ENCODE peak calls at places on chromosomes 4 and X, in ten cellular contexts. J, X, W, P, D, R, K, E, L and T are unnamed samples. For H3K27me3, the result is how much of the 10 kb centered on the place peaks cover.

GRCh38 chr4:75289843-75290616 is 224.2 kb downstream of the RCHY1 start:
- DNase-seq in D (no peak), L (peak), J (no peak), P (no peak), K (no peak), E (peak), X (no peak), W (no peak), R (no peak), T (no peak)

GRCh38 chr4:123976285-123976684 is 579.7 kb downstream of the SPRY1 start:
- DNase-seq in E (no peak), D (no peak), W (peak), L (no peak), J (no peak), R (no peak), K (no peak), X (no peak), P (no peak), T (no peak)

GRCh38 chrX:23394421-23394820 is 59.8 kb downstream of the PTCHD1 start:
- DNase-seq in R (no peak), J (peak), L (no peak), E (no peak), W (no peak), K (no peak), X (no peak), D (no peak), P (no peak), T (no peak)

GRCh38 chrX:84893897-84894296 is 109.8 kb upstream of the APOOL start:
- DNase-seq in L (no peak), R (no peak), J (no peak), D (no peak), X (no peak), P (no peak), E (no peak), K (no peak), W (no peak), T (no peak)

GRCh38 chrX:81259714-81260395 is 58.0 kb downstream of the SH3BGRL start:
- DNase-seq in E (no peak), R (no peak), X (no peak), D (no peak), P (no peak), L (no peak), K (no peak), W (peak), J (no peak), T (no peak)

GRCh38 chrX:68997911-68998310 is 167.3 kb downstream of the PJA1 start:
- DNase-seq in E (no peak), J (peak), X (no peak), P (no peak), R (no peak), W (peak), D (peak), K (peak), L (no peak), T (no peak)

GRCh38 chr4:75726577-75726976 is 2.2 kb downstream of the USO1 start:
- DNase-seq in P (no peak), X (no peak), K (peak), D (no peak), R (no peak), L (no peak), E (no peak), J (no peak), W (peak), T (no peak)

GRCh38 chr4:61312526-61312925 is 112.4 kb downstream of the ADGRL3 start:
- DNase-seq in L (no peak), W (peak), J (no peak), P (no peak), X (no peak), R (no peak), D (no peak), E (no peak), K (no peak), T (no peak)

GRCh38 chr4:113537183-113537977 is 224.2 kb downstream of the CAMK2D start:
- DNase-seq in W (no peak), E (no peak), J (no peak), K (no peak), P (no peak), X (no peak), R (no peak), L (no peak), D (no peak), T (no peak)

DNA sequence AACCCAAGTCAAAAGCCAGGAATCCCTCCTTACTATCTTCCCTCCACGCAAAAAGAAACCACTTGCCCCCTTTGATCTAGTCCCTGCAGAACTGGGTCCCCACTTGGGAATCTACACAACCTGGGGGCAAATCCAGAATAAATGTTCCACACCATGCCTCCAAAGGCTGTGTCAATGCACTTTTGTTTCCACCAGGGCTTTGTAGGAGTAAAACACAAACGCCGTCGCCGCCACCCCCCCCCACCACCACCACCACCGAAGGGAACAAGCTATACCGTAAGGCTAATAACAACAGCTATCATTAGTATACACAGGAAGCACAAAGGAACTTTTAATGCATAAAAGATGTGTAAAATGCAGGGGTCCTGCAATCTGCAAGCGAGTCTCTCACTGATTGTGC is 13.3 kb downstream of the BCOR start:
- DNase-seq in R (no peak), D (no peak), L (no peak), J (no peak), X (no peak), E (no peak), W (no peak), P (no peak), K (no peak), T (no peak)
- H3K4me3 ChIP-seq in R (no peak), D (no peak), L (peak), J (no peak), X (peak), E (no peak), W (no peak), P (no peak), K (no peak), T (no peak)

GRCh38 chr4:144202091-144202490 is 61.6 kb upstream of the GYPA start:
- DNase-seq in X (no peak), W (no peak), L (no peak), E (no peak), K (no peak), R (no peak), J (no peak), D (no peak), P (no peak), T (no peak)
- H3K27me3 ChIP-seq in X (under half), W (under half), L (under half), E (under half), K (under half), R (under half), J (under half), D (under half), P (under half), T (under half)

GRCh38 chr4:6909113-6909969 is at the start of gene TBC1D14:
- DNase-seq in K (peak), J (peak), X (peak), P (peak), W (peak), L (peak), E (peak), D (peak), R (peak), T (peak)
- TF ChIP-seq POLR2A in K (peak), J (no peak), X (peak), P (peak), W (peak), L (peak), E (peak), D (peak), R (no peak), T (peak)

DNA sequence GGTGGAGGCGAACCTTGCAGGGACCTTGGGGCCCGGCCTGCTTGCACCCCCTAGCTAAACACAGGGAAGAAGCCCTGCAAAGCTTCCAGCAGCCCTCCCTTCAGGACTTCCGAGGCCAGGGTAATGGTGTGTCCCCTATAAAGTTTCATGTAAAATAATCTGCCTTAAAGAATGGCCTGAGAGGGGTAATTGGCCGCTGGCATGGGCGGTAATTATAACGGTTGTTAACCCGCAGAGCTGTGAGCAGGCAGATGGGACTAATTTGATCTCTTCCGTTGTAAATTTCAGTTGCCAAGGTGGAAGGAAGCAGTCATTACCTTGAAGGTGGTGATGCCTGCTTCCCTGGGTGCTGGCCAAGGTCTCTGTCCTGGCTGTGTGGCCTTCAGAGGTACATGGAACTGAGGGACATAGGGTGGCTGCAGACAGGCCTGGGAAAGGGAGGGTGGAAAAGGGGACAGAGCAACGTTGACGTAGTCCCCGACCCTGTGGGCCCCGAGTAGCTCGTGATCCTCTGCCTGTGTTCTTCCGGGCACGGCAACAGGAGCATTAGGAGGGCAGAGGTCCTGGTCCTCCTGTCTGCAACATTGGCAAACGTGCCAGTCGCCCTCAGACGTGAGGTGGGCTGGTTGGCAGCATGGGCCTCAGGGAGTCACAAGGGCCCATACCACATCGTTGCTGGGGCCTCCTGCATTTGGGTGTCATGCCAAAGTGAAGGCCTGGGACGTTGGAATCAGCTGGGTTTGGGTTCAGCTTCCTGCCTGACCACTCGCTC is 92.0 kb downstream of the PSAPL1 start:
- DNase-seq in X (no peak), E (no peak), R (peak), K (no peak), J (no peak), L (no peak), P (no peak), D (no peak), W (no peak), T (no peak)
- H3K4me3 ChIP-seq in X (no peak), E (no peak), R (no peak), K (no peak), J (no peak), L (no peak), P (no peak), D (no peak), W (no peak), T (no peak)

GRCh38 chrX:154819771-154820341 is 14.6 kb upstream of the MPP1 start:
- DNase-seq in W (no peak), R (no peak), D (no peak), L (no peak), X (peak), K (no peak), E (no peak), J (no peak), P (peak), T (no peak)
- H3K27me3 ChIP-seq in W (under half), R (under half), D (under half), L (under half), X (under half), K (under half), E (under half), J (under half), P (under half), T (under half)

DNA sequence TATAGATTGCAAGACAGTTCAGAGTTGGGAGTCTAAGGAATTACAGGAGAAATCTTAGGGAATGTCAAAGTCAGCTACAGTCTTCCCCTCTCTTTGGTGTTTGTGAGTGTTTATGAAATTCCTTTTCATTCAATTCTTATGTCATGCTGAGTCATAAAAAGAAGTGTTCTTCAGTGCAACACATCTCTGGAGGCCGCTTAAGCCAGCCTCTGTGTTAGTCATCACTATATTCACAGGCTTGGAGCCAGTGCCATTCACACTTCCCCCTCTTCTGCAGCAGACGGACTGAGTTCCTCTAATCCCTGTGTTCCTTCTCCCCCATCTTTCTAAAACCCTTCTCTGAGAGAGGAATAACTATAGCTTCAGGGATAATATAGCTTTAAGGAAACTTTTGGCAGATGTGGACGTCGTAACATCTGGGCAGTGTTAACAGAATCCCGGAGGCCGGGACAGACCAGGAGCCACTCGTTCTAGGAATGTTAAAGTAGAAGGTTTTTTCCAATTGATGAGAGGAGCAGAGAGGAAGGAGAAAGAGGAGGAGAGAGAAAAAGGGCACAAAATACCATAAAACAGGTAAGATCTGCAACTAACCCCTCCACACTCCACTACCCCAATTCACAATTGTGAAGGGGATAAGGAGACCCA is at the start of gene SRPX2:
- DNase-seq in X (no peak), J (peak), L (no peak), W (peak), P (no peak), K (no peak), R (no peak), E (peak), D (peak), T (no peak)
- TF ChIP-seq POLR2A in X (no peak), J (no peak), L (no peak), W (peak), P (no peak), K (no peak), R (no peak), E (no peak), D (no peak), T (peak)

GRCh38 chrX:15310117-15310516 is 5.3 kb downstream of the ASB11 start:
- DNase-seq in J (peak), R (no peak), D (no peak), W (peak), K (no peak), X (no peak), E (no peak), L (no peak), P (no peak), T (peak)

GRCh38 chrX:15314472-15314871 is 968 bp downstream of the ASB11 start:
- DNase-seq in L (no peak), P (no peak), D (no peak), X (no peak), K (no peak), J (no peak), E (no peak), R (no peak), W (no peak), T (no peak)

GRCh38 chrX:15315509-15315908 is at the start of gene ASB11:
- DNase-seq in R (no peak), J (no peak), P (no peak), D (no peak), E (no peak), W (no peak), K (no peak), X (no peak), L (no peak), T (no peak)

DNA sequence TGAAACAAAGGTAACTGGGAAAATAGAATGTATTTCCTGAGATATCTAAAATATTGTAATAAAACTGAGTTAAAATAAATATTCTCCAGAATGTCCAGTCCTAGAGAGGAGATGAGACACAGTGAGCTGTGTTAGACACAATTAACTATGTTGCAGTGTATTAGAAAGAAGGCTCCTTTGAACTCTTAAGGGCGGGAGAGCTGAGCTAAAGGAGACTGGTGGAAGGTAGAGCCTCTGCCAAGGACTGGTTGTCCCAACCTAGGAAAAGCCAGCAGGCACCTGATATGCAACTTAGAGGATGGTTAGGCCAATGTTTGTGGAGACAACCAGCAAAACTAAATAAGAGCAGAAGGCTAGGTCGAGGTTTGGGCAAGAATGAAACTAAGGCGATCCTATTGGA is 4.3 kb downstream of the ASB11 start:
- DNase-seq in K (no peak), E (no peak), D (no peak), J (no peak), X (no peak), L (no peak), P (no peak), W (no peak), R (no peak), T (no peak)
- H3K4me3 ChIP-seq in K (no peak), E (no peak), D (no peak), J (no peak), X (no peak), L (no peak), P (no peak), W (no peak), R (no peak), T (no peak)

GRCh38 chrX:72306085-72306801 is 529 bp upstream of the CITED1 start:
- DNase-seq in D (no peak), E (no peak), J (no peak), X (peak), K (no peak), W (no peak), L (no peak), R (no peak), P (no peak), T (no peak)
- H3K27me3 ChIP-seq in D (under half), E (under half), J (under half), X (under half), K (under half), W (half or more), L (under half), R (half or more), P (under half), T (under half)

GRCh38 chr4:81638698-81639097 is 167.0 kb upstream of the RASGEF1B start:
- DNase-seq in K (no peak), J (no peak), P (no peak), L (no peak), D (no peak), R (no peak), E (no peak), W (no peak), X (no peak), T (no peak)

GRCh38 chr4:81639248-81639647 is 167.5 kb upstream of the RASGEF1B start:
- DNase-seq in W (no peak), P (no peak), D (no peak), R (no peak), L (no peak), K (no peak), X (no peak), E (no peak), J (no peak), T (no peak)

GRCh38 chr4:81632581-81633247 is 161.0 kb upstream of the RASGEF1B start:
- DNase-seq in L (no peak), J (no peak), R (no peak), D (no peak), W (no peak), X (no peak), K (no peak), P (no peak), E (no peak), T (no peak)

GRCh38 chr4:81635128-81635527 is 163.4 kb upstream of the RASGEF1B start:
- DNase-seq in X (no peak), E (no peak), D (no peak), R (no peak), W (no peak), P (no peak), L (no peak), J (no peak), K (no peak), T (no peak)

GRCh38 chr4:81635747-81636146 is 164.0 kb upstream of the RASGEF1B start:
- DNase-seq in E (peak), K (no peak), P (peak), W (no peak), R (peak), X (no peak), L (no peak), J (peak), D (no peak), T (peak)
- TF ChIP-seq POLR2A in E (no peak), K (no peak), P (no peak), W (no peak), R (no peak), X (no peak), L (no peak), J (no peak), D (no peak), T (peak)